ENCODE peak calls at places on chromosomes 5 and 9, in seven cellular contexts. W, V, G, I, O, D and C are unnamed samples.

GRCh38 chr5:62486672-62487071 is 74.1 kb downstream of the IPO11 start:
- DNase-seq in D (no peak), V (no peak), I (no peak), O (no peak), W (peak; percentile 36), G (no peak), C (no peak)

GRCh38 chr5:150593996-150594395 is 46.5 kb upstream of the SYNPO start:
- DNase-seq in V (no peak), D (no peak), O (no peak), I (no peak), W (no peak), G (no peak), C (no peak)

GRCh38 chr5:178839319-178839704 is 20.4 kb upstream of the ZNF354B start:
- DNase-seq in W (no peak), G (peak; percentile 83), I (peak; percentile 70), D (no peak), O (peak; percentile 42), V (no peak), C (peak; percentile 97)

GRCh38 chr9:112971415-112971814 is 40.6 kb downstream of the ZNF883 start:
- DNase-seq in O (peak; percentile 56), V (peak; percentile 1), W (no peak), I (peak; percentile 54), D (no peak), G (peak; percentile 57), C (no peak)

GRCh38 chr9:125472926-125473701 is 211.5 kb downstream of the GAPVD1 start:
- DNase-seq in V (peak; percentile 73), I (no peak), W (peak; percentile 94), O (peak; percentile 57), G (no peak), D (no peak), C (no peak)

GRCh38 chr9:127762111-127762676 is 16.3 kb downstream of the SH2D3C start:
- DNase-seq in D (no peak), W (no peak), G (no peak), O (peak; percentile 50), I (no peak), V (no peak), C (no peak)

GRCh38 chr9:125131778-125132177 is 11.6 kb downstream of the SCAI start:
- DNase-seq in G (no peak), V (no peak), D (no peak), I (no peak), W (no peak), O (no peak), C (no peak)

GRCh38 chr5:138180183-138180782 is 1.4 kb downstream of the KIF20A start:
- DNase-seq in O (peak; percentile 77), V (peak; percentile 64), G (no peak), D (peak; percentile 45), I (no peak), W (peak; percentile 82), C (peak; percentile 62)

GRCh38 chr5:138927979-138928378 is 52.8 kb upstream of the LRRTM2 start:
- DNase-seq in D (no peak), G (no peak), I (no peak), O (no peak), W (no peak), V (peak; percentile 23), C (no peak)

GRCh38 chr9:128863647-128864046 is 18.1 kb downstream of the KYAT1 start:
- DNase-seq in V (peak; percentile 36), W (peak; percentile 62), I (peak; percentile 99), D (peak; percentile 65), G (peak; percentile 94), O (peak; percentile 91), C (peak; percentile 93)

GRCh38 chr5:87393331-87393730 is 19.4 kb downstream of the CCNH start:
- DNase-seq in W (peak; percentile 70), I (no peak), V (peak; percentile 87), D (no peak), G (no peak), O (no peak), C (no peak)

GRCh38 chr5:56319281-56320242 is 86.4 kb upstream of the ANKRD55 start:
- DNase-seq in D (no peak), O (no peak), G (no peak), W (peak; percentile 74), I (no peak), V (peak; percentile 78), C (peak; percentile 52)

GRCh38 chr5:59479084-59479483 is 414.4 kb downstream of the PDE4D start:
- DNase-seq in O (peak; percentile 56), D (no peak), G (no peak), I (no peak), V (no peak), W (no peak), C (no peak)

GRCh38 chr5:36200513-36200912 is 41.2 kb downstream of the NADK2 start:
- DNase-seq in V (peak; percentile 55), I (no peak), W (no peak), G (no peak), O (no peak), D (no peak), C (peak; percentile 61)

GRCh38 chr5:106292654-106293053 is 1378.1 kb downstream of the EFNA5 start:
- DNase-seq in O (no peak), V (peak; percentile 84), G (no peak), D (no peak), I (no peak), W (no peak), C (no peak)

GRCh38 chr9:123109540-123110279 is 76.2 kb downstream of the GPR21 start:
- DNase-seq in D (no peak), W (no peak), O (no peak), V (no peak), I (no peak), G (no peak), C (no peak)

GRCh38 chr9:104861406-104861805 is 66.5 kb downstream of the ABCA1 start:
- DNase-seq in O (no peak), V (no peak), I (no peak), D (no peak), G (no peak), W (no peak), C (no peak)

GRCh38 chr5:32021771-32022170 is 152.3 kb downstream of the GOLPH3 start:
- DNase-seq in W (no peak), G (no peak), I (no peak), O (no peak), D (no peak), V (no peak), C (no peak)

GRCh38 chr5:38463634-38464521 is 92.6 kb downstream of the LIFR start:
- DNase-seq in D (no peak), O (no peak), I (no peak), V (peak; percentile 93), G (no peak), W (peak; percentile 95), C (peak; percentile 33)

GRCh38 chr5:132476853-132477729 is 13.5 kb downstream of the IRF1 start:
- DNase-seq in D (no peak), I (no peak), W (peak; percentile 25), O (peak; percentile 27), G (no peak), V (no peak), C (peak; percentile 47)

GRCh38 chr9:125985998-125986655 is 239.0 kb downstream of the PBX3 start:
- DNase-seq in W (no peak), G (no peak), I (no peak), O (no peak), V (no peak), D (no peak), C (no peak)

GRCh38 chr9:8338249-8338721 is 538.7 kb upstream of the DMAC1 start:
- DNase-seq in D (no peak), O (no peak), V (peak; percentile 7), G (no peak), I (no peak), W (peak; percentile 3), C (no peak)

GRCh38 chr9:123329329-123329955 is 26.6 kb upstream of the CRB2 start:
- DNase-seq in G (no peak), O (no peak), V (no peak), D (no peak), I (no peak), W (no peak), C (no peak)

GRCh38 chr9:126915846-126916543 is 1.4 kb downstream of the RALGPS1 start:
- DNase-seq in V (no peak), I (no peak), O (no peak), W (no peak), G (no peak), D (no peak), C (no peak)

DNA sequence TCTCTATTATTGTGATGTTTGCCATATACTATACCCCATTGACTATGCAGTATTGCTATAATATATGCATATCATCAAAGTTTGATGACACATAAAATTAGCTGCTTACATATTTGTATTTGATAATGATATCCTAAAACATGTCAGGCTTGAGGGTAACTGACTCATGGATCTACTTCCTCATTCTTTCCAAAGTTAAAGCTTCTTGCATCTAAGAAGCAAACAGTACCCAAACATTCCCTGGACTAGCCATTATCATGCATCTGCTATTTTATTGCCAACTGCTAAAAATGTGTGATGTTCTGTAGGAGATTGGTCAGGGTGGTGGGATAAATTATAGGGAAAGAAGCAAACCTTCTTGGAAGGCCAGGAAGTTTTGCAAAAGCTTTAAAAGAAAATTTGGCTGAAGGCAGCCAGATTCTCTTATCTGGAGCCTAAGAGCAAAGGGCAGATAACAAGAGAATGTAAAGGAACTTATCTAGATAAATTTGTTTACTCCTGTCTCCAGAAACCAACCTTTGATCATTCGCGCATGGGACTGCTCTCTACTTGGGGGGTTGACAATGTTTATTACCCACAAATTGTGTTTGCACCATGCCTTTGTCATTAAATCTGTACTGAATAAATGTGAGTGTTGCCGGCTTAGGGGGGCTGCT is 604.1 kb upstream of the TLE4 start:
- DNase-seq in I (no peak), V (peak; percentile 28), G (no peak), O (peak; percentile 55), W (no peak), D (no peak), C (no peak)
- H3K18ac ChIP-seq in I (no peak overlapping the region), V (no peak overlapping the region), G (no peak overlapping the region), O (no peak overlapping the region), W (no peak overlapping the region), D (no peak overlapping the region), C (no peak overlapping the region)

GRCh38 chr9:93614830-93615468 is 38.6 kb downstream of the PHF2 start:
- DNase-seq in V (no peak), O (no peak), D (no peak), G (no peak), W (no peak), I (no peak), C (no peak)
- H2AK5ac ChIP-seq in V (no peak overlapping the region), O (no peak overlapping the region), D (no peak overlapping the region), G (no peak overlapping the region), W (no peak overlapping the region), I (peak overlapping the region; percentile 85), C (no peak overlapping the region)

GRCh38 chr9:137083418-137084004 is 3.3 kb upstream of the MAN1B1 start:
- DNase-seq in V (peak; percentile 97), W (peak; percentile 97), D (no peak), I (no peak), O (peak; percentile 72), G (peak; percentile 52), C (peak; percentile 55)
- H3K9ac ChIP-seq in V (no peak overlapping the region), W (peak overlapping the region; percentile 74), D (no peak overlapping the region), I (no peak overlapping the region), O (no peak overlapping the region), G (no peak overlapping the region), C (no peak overlapping the region)

DNA sequence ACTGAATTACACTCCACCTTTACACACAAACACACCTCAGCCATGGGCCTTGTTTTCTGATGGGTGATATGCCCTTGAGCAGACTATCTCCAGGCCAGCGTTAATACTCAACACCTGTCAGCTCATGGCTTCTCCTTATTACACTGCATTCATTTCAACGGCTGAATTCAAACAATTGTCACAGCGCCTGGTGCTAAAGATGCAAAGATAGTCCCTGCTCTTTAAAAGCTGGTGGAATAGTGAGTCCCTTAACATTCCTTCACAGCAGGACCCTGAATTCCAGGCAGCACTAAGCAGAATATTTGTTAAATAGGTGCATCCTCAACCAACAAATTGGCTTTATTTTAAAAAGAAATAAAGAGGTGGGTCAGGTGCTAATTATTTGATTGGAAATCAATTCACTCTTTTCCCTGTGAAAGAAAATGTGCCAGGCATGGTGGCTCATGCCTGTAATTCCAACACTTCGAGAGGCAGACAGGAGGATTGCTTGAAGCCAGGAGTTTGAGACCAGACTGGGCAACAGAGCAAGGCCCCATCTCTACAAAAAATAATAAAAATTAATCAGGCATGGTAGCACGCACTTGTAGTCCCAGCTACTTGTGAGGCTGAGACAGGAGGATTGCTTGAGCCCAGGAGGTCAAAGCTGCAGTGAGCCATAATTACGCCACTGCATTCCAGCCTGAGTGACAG is 155.7 kb upstream of the EFNA5 start:
- DNase-seq in D (peak; percentile 61), I (no peak), V (no peak), G (peak; percentile 66), W (no peak), O (peak; percentile 96), C (no peak)
- H3K18ac ChIP-seq in D (no peak overlapping the region), I (no peak overlapping the region), V (no peak overlapping the region), G (no peak overlapping the region), W (no peak overlapping the region), O (no peak overlapping the region), C (no peak overlapping the region)